ENCODE peak calls at places on chromosomes 13 and 19, in seven cellular contexts. M is lower leg skin, Z is DND-41, P is body of pancreas, G is mucosa of descending colon, S is hepatocyte, W is lower lobe of right lung. U is an unnamed sample.

GRCh38 chr13:85148009-85148408 is 651.2 kb downstream of the SLITRK6 start:
- DNase-seq in S (peak), P (no peak), G (no peak), Z (no peak), M (no peak), W (no peak), U (no peak)

GRCh38 chr13:72689181-72689696 is 38.2 kb downstream of the MZT1 start:
- DNase-seq in Z (no peak), M (no peak), P (no peak), G (no peak), W (no peak), S (no peak), U (no peak)

GRCh38 chr19:56900573-56901097 is 60.1 kb upstream of the PEG3 start:
- DNase-seq in S (no peak), Z (no peak), W (no peak), M (no peak), P (no peak), G (no peak), U (no peak)

GRCh38 chr19:15417699-15418098 is 1.1 kb downstream of the AKAP8L start:
- DNase-seq in W (no peak), S (no peak), M (no peak), Z (no peak), G (no peak), P (no peak), U (no peak)

GRCh38 chr19:17327654-17328516 is 6.8 kb downstream of the ANO8 start:
- DNase-seq in M (no peak), G (peak), S (peak), W (peak), P (peak), Z (no peak), U (peak)

GRCh38 chr13:20503088-20504083 is 22.3 kb downstream of the CRYL1 start:
- DNase-seq in S (no peak), W (no peak), G (no peak), P (no peak), Z (no peak), M (no peak), U (no peak)

GRCh38 chr13:38262211-38262610 is 87.4 kb upstream of the UFM1 start:
- DNase-seq in M (no peak), S (no peak), W (no peak), P (no peak), Z (no peak), G (no peak), U (no peak)

GRCh38 chr13:97328222-97328790 is 105.7 kb upstream of the RAP2A start:
- DNase-seq in G (no peak), M (no peak), S (no peak), Z (no peak), P (no peak), W (no peak), U (no peak)

DNA sequence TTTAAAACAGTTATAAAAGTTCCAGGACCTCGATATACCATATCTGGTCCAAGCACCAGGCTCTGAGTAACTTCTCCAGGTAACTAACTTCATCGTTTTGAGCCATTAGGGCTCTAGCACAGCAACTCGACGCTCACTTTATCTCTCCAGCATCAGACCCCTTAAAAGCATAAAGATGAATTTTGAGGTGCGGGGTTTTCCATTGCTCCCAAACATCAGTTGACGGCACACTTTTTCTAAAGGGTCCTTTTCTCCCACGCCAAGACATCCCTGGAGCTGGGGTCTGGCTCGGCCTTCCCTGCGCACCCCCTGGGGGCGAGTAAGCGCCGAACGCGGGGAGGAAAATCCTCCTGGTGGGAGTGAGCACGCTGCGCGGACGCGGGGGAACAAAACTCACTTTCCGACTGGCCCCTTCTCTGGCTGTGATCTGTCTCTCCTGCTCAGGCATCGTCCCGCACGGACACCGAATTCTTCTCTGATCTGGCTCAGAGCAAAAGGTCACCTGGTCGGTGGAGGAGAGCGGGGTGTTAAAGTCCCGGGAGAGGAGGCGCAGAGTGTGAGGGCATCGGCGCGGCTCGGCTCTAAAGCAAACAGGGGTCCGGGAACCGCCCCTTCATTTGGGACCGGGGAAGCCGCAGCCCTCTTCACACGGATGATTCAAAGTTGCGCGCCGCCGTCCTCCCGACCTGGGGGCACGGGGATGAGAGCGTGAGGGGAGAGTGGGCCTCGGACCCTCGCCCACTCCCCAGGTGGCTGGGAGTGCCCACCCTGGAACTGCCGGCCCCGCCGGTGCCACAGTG is at the start of gene ATP7B:
- DNase-seq in W (no peak), M (peak), S (peak), G (no peak), P (no peak), Z (peak), U (peak)
- TF ChIP-seq CTCF in W (peak), M (no peak), S (peak), G (no peak), P (no peak), Z (no peak), U (no peak)

GRCh38 chr19:29724102-29724641 is 9.1 kb upstream of the C19orf12 start:
- DNase-seq in Z (peak), M (no peak), G (no peak), W (no peak), S (peak), P (no peak), U (peak)

GRCh38 chr19:29727906-29728305 is 12.8 kb upstream of the C19orf12 start:
- DNase-seq in G (no peak), M (no peak), P (no peak), W (no peak), S (no peak), Z (no peak), U (no peak)

DNA sequence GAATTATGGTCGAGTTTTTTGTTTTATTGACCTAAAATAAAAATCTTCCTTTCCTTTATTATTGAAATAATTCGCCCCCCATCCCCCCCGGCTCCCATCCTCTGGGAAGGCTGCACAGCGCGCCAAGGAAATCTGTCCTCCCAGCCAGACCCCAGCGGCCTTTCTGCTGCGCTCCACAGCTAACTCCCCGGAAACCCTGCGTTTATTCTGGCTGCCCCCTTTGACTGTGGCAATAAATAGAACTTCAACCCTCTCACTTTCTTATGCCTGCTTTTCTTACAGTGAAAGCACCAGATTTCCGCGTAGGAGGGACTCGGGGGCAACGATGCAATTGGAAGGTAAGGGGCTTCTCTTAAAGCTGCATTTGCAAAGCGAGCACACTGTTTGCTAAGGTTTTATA is 9.7 kb upstream of the C19orf12 start:
- DNase-seq in M (no peak), W (no peak), P (no peak), Z (no peak), G (no peak), S (no peak), U (no peak)
- H3K4me3 ChIP-seq in M (no peak), W (no peak), P (no peak), Z (no peak), G (no peak), S (peak), U (no peak)

GRCh38 chr13:21884965-21885567 is 214.2 kb downstream of the FGF9 start:
- DNase-seq in P (no peak), W (no peak), G (no peak), M (peak), S (no peak), Z (no peak), U (peak)
- TF ChIP-seq CTCF in P (no peak), W (no peak), G (no peak), M (no peak), S (no peak), Z (no peak), U (no peak)

GRCh38 chr13:73924607-73925006 is 209.6 kb downstream of the KLF12 start:
- DNase-seq in Z (no peak), P (no peak), W (no peak), G (no peak), S (no peak), M (no peak), U (peak)
- H3K4me3 ChIP-seq in Z (no peak), P (no peak), W (no peak), G (no peak), S (no peak), M (no peak), U (no peak)

GRCh38 chr19:18397242-18398202 is at the start of gene LRRC25:
- DNase-seq in M (no peak), Z (no peak), S (no peak), W (peak), G (no peak), P (no peak), U (peak)

GRCh38 chr19:18399008-18399407 is 1.6 kb upstream of the LRRC25 start:
- DNase-seq in Z (no peak), W (no peak), G (no peak), M (no peak), S (no peak), P (peak), U (no peak)

GRCh38 chr19:18396471-18397241 is 766 bp downstream of the LRRC25 start:
- DNase-seq in Z (no peak), S (no peak), W (no peak), P (no peak), G (no peak), M (no peak), U (no peak)

GRCh38 chr19:18406749-18407148 is 9.3 kb upstream of the LRRC25 start:
- DNase-seq in M (no peak), P (no peak), W (no peak), G (no peak), S (no peak), Z (no peak), U (no peak)

DNA sequence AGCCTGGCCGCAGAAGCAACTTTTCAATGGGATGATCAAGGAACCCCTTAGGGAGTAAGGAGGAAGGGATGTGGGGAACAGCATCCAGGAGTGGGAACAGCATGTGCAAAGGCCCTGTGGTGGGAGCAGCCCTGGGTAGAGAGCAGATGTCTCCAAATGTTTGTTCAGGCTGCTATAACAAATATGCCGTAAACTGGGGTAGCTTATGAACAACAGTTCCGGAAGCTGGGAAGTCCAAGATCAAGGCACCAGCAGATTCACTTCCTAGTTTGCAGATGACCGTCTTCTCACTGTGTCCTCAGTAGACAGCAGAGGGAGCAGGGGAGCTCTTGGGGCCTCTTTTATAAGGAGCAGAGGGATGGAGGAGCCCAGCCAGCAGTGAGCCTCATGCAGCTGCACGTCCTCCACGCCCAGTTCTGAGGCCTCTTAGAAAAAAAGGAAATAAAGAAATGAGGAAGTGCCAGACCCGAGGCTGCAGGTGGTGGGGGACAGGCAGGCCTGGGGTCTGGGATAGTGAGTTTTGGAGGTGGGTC is 4.2 kb upstream of the LRRC25 start:
- DNase-seq in W (peak), S (peak), Z (peak), M (no peak), P (no peak), G (peak), U (peak)
- TF ChIP-seq CTCF in W (peak), S (peak), Z (peak), M (no peak), P (no peak), G (no peak), U (peak)

DNA sequence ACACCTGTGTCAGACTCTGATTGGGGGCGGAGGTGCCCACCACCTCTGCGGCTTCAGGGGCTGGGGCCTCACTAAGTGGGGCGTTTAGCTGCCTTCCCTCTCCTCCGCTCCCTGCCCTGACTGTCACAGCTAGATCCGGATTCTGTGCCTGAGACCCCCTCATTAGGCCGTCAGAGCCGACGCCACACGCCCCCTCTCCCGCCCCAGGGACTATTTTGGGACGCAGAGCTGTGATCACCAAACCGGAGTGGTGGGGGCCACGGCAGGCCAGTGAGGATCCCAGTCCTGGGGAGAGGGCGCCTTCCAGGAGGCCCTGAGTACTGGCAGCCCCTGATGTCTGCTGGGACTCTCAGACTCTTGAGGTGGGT is 762 bp downstream of the KANK3 start:
- DNase-seq in S (no peak), W (no peak), M (no peak), G (no peak), P (no peak), Z (no peak), U (no peak)
- H3K4me3 ChIP-seq in S (no peak), W (peak), M (no peak), G (no peak), P (no peak), Z (no peak), U (no peak)

GRCh38 chr19:23996549-23996948 is 81.9 kb downstream of the ZNF726 start:
- DNase-seq in P (no peak), M (no peak), Z (peak), W (no peak), S (no peak), G (no peak), U (no peak)
- TF ChIP-seq CTCF in P (no peak), M (no peak), Z (peak), W (peak), S (no peak), G (no peak), U (peak)

DNA sequence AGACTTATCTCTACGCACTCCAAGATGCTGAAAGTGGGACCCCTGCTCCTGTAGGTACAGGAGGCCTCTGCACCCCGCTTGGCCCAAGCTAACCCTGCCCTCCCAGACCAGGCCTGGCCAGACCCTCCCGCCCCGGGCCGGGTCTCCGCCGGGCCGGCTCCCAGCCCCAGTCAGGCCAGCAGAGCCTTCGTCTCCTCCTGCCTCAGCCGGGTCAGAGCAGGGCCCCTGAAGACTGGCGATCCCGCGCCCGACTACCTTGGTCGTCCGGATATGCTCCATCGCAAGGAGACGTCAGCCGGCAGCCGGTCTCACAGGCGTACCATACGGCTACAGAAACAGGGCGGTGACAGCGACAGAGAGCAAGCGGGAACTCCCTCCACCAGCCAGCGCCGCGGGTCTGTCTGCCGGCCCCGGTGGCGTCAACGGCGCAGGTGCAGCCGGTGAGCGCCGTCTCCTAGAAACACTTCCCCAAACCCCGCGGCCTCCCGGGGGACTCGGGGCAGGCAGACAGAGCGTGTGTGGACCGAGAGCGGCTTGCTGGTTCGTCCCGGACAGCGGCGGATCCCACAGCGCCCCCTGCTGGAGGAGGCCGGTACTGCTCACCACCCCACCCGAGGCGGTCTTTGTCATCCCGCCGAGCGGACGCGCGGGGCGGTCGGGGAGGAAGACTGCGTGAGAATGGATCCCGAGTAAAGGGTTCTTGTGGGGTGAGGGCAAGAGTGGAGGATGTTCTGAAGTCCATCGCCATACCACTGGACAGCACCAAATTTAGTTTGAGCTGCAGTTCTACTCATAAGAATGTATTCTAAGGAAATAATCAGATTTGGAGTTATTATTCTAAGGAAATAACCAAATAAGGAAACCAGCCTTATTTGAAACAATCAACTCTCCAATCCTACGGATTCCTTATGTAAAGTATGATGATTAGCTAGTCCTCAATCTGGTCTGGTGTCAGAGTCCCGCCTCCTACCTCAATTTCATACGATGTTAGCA is at the start of gene MTMR6:
- DNase-seq in S (peak), Z (peak), W (peak), G (peak), P (peak), M (peak), U (peak)
- H3K4me3 ChIP-seq in S (peak), Z (peak), W (peak), G (peak), P (peak), M (peak), U (peak)